ENCODE peak calls at places on chromosomes 11 and 22, in five cellular contexts. One of them, this sample, is unnamed. For H3K4me1, the result is how much of the 10 kb centered on the place peaks cover.

GRCh38 chr11:95877288-95877687 is 46.6 kb downstream of the MTMR2 start:
- DNase-seq in uterus: no peak
- DNase-seq in neural progenitor cell: no peak
- DNase-seq in lung: no peak
- DNase-seq in psoas muscle: no peak
- DNase-seq in this sample: no peak

GRCh38 chr11:66107600-66108151 is 37.6 kb downstream of the PACS1 start:
- DNase-seq in uterus: no peak
- DNase-seq in neural progenitor cell: no peak
- DNase-seq in lung: no peak
- DNase-seq in psoas muscle: no peak
- DNase-seq in this sample: no peak

GRCh38 chr11:15750535-15751297 is 605.6 kb downstream of the SOX6 start:
- DNase-seq in uterus: no peak
- DNase-seq in neural progenitor cell: no peak
- DNase-seq in lung: no peak
- DNase-seq in psoas muscle: no peak
- DNase-seq in this sample: no peak

GRCh38 chr11:23013509-23013908 is 153.2 kb upstream of the CCDC179 start:
- DNase-seq in uterus: no peak
- DNase-seq in neural progenitor cell: no peak
- DNase-seq in lung: no peak
- DNase-seq in psoas muscle: no peak
- DNase-seq in this sample: no peak

GRCh38 chr11:46520971-46521745 is 72.7 kb downstream of the AMBRA1 start:
- DNase-seq in uterus: no peak
- DNase-seq in neural progenitor cell: no peak
- DNase-seq in lung: no peak
- DNase-seq in psoas muscle: no peak
- DNase-seq in this sample: peak

GRCh38 chr11:27356624-27357222 is 6.3 kb downstream of the CCDC34 start:
- DNase-seq in uterus: no peak
- DNase-seq in neural progenitor cell: no peak
- DNase-seq in lung: no peak
- DNase-seq in psoas muscle: no peak
- DNase-seq in this sample: no peak

GRCh38 chr11:29159552-29160465 is 857.0 kb downstream of the KCNA4 start:
- DNase-seq in uterus: no peak
- DNase-seq in neural progenitor cell: peak
- DNase-seq in lung: peak
- DNase-seq in psoas muscle: no peak
- DNase-seq in this sample: peak

GRCh38 chr11:36431429-36432092 is 78.5 kb downstream of the TRAF6 start:
- DNase-seq in uterus: peak
- DNase-seq in neural progenitor cell: peak
- DNase-seq in lung: peak
- DNase-seq in psoas muscle: peak
- DNase-seq in this sample: no peak

GRCh38 chr11:47179655-47179991 is 2.9 kb upstream of the ARFGAP2 start:
- DNase-seq in uterus: no peak
- DNase-seq in neural progenitor cell: peak
- DNase-seq in lung: no peak
- DNase-seq in psoas muscle: peak
- DNase-seq in this sample: peak

GRCh38 chr11:105763594-105763993 is 153.7 kb downstream of the GRIA4 start:
- DNase-seq in uterus: no peak
- DNase-seq in neural progenitor cell: no peak
- DNase-seq in lung: no peak
- DNase-seq in psoas muscle: no peak
- DNase-seq in this sample: no peak

GRCh38 chr22:22571862-22572261 is 12.8 kb upstream of the PRAME start:
- DNase-seq in uterus: no peak
- DNase-seq in neural progenitor cell: no peak
- DNase-seq in lung: no peak
- DNase-seq in psoas muscle: no peak
- DNase-seq in this sample: no peak

GRCh38 chr11:48109046-48109666 is 107.5 kb upstream of the OR4B1 start:
- DNase-seq in uterus: no peak
- DNase-seq in neural progenitor cell: peak
- DNase-seq in lung: no peak
- DNase-seq in psoas muscle: no peak
- DNase-seq in this sample: no peak

GRCh38 chr11:134372961-134373360 is 39.1 kb downstream of the B3GAT1 start:
- DNase-seq in uterus: no peak
- DNase-seq in neural progenitor cell: peak
- DNase-seq in lung: no peak
- DNase-seq in psoas muscle: no peak
- DNase-seq in this sample: no peak

GRCh38 chr11:106228996-106229395 is 151.5 kb downstream of the AASDHPPT start:
- DNase-seq in uterus: no peak
- DNase-seq in neural progenitor cell: no peak
- DNase-seq in lung: no peak
- DNase-seq in psoas muscle: no peak
- DNase-seq in this sample: no peak

GRCh38 chr11:134714021-134714656 is 302.1 kb upstream of the B3GAT1 start:
- DNase-seq in uterus: no peak
- DNase-seq in neural progenitor cell: no peak
- DNase-seq in lung: no peak
- DNase-seq in psoas muscle: no peak
- DNase-seq in this sample: no peak

GRCh38 chr22:38213319-38214247 is 11.8 kb downstream of the MAFF start:
- DNase-seq in uterus: no peak
- DNase-seq in neural progenitor cell: no peak
- DNase-seq in lung: no peak
- DNase-seq in psoas muscle: no peak
- DNase-seq in this sample: no peak

GRCh38 chr11:59283825-59284772 is 71.4 kb upstream of the MPEG1 start:
- DNase-seq in uterus: peak
- DNase-seq in neural progenitor cell: peak
- DNase-seq in lung: peak
- DNase-seq in psoas muscle: no peak
- DNase-seq in this sample: peak

GRCh38 chr11:18617688-18618340 is 16.3 kb downstream of the SPTY2D1 start:
- DNase-seq in uterus: no peak
- DNase-seq in neural progenitor cell: no peak
- DNase-seq in lung: no peak
- DNase-seq in psoas muscle: no peak
- DNase-seq in this sample: no peak

GRCh38 chr22:23925020-23925606 is 30.9 kb downstream of the MIF start:
- DNase-seq in uterus: no peak
- DNase-seq in neural progenitor cell: no peak
- DNase-seq in lung: no peak
- DNase-seq in psoas muscle: no peak
- DNase-seq in this sample: no peak

GRCh38 chr11:112175596-112175947 is 260 bp downstream of the BCO2 start:
- DNase-seq in uterus: no peak
- DNase-seq in neural progenitor cell: no peak
- DNase-seq in lung: no peak
- DNase-seq in psoas muscle: no peak
- DNase-seq in this sample: no peak

DNA sequence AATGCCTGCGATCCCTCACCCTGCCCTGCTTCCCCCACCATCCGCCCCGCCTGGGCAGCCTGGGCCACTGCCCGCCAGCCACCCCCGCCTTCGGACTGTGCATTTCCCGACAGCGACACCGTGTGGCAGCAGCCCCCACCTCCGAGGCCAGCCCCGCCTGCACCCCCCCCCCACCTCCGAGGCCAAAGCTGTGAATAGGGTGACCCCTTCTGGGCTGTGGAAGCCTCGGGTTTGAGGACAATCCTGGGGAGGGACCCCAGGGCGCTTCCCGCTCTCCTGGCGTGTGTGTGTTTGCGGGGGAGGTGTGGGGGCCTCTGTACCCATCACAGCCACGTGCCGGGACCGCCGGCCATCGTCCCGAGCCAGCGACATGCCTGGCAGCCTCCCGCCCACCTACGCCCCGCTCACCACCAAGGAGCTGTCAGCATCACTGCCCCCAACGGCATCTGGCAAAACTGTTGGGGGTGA is 33.8 kb upstream of the PPARA start:
- DNase-seq in uterus: peak
- DNase-seq in neural progenitor cell: peak
- DNase-seq in lung: peak
- DNase-seq in psoas muscle: peak
- DNase-seq in this sample: peak
- H3K4me1 ChIP-seq in uterus: under half
- H3K4me1 ChIP-seq in neural progenitor cell: under half
- H3K4me1 ChIP-seq in lung: under half
- H3K4me1 ChIP-seq in psoas muscle: under half
- H3K4me1 ChIP-seq in this sample: under half

GRCh38 chr11:64056213-64056785 is 20.6 kb downstream of the FLRT1 start:
- DNase-seq in uterus: no peak
- DNase-seq in neural progenitor cell: no peak
- DNase-seq in lung: no peak
- DNase-seq in psoas muscle: no peak
- DNase-seq in this sample: no peak
- H3K4me1 ChIP-seq in uterus: under half
- H3K4me1 ChIP-seq in neural progenitor cell: under half
- H3K4me1 ChIP-seq in lung: under half
- H3K4me1 ChIP-seq in psoas muscle: under half
- H3K4me1 ChIP-seq in this sample: under half

GRCh38 chr11:75169101-75169885 is 18.4 kb downstream of the SLCO2B1 start:
- DNase-seq in uterus: no peak
- DNase-seq in neural progenitor cell: no peak
- DNase-seq in lung: no peak
- DNase-seq in psoas muscle: no peak
- DNase-seq in this sample: no peak
- H3K4me1 ChIP-seq in uterus: under half
- H3K4me1 ChIP-seq in neural progenitor cell: under half
- H3K4me1 ChIP-seq in lung: under half
- H3K4me1 ChIP-seq in psoas muscle: under half
- H3K4me1 ChIP-seq in this sample: under half

GRCh38 chr11:67433536-67434394 is 3.7 kb downstream of the PTPRCAP start:
- DNase-seq in uterus: no peak
- DNase-seq in neural progenitor cell: no peak
- DNase-seq in lung: no peak
- DNase-seq in psoas muscle: no peak
- DNase-seq in this sample: no peak
- H3K4me1 ChIP-seq in uterus: under half
- H3K4me1 ChIP-seq in neural progenitor cell: under half
- H3K4me1 ChIP-seq in lung: under half
- H3K4me1 ChIP-seq in psoas muscle: under half
- H3K4me1 ChIP-seq in this sample: under half

GRCh38 chr11:20007386-20007785 is 152.9 kb downstream of the DBX1 start:
- DNase-seq in uterus: no peak
- DNase-seq in neural progenitor cell: no peak
- DNase-seq in lung: no peak
- DNase-seq in psoas muscle: no peak
- DNase-seq in this sample: no peak

GRCh38 chr11:20003357-20003756 is 156.9 kb downstream of the DBX1 start:
- DNase-seq in uterus: no peak
- DNase-seq in neural progenitor cell: no peak
- DNase-seq in lung: no peak
- DNase-seq in psoas muscle: no peak
- DNase-seq in this sample: no peak

GRCh38 chr11:20005747-20006146 is 154.5 kb downstream of the DBX1 start:
- DNase-seq in uterus: no peak
- DNase-seq in neural progenitor cell: no peak
- DNase-seq in lung: no peak
- DNase-seq in psoas muscle: no peak
- DNase-seq in this sample: no peak

GRCh38 chr11:20002312-20003216 is 157.7 kb downstream of the DBX1 start:
- DNase-seq in uterus: no peak
- DNase-seq in neural progenitor cell: no peak
- DNase-seq in lung: no peak
- DNase-seq in psoas muscle: no peak
- DNase-seq in this sample: no peak

GRCh38 chr11:20004856-20005255 is 155.4 kb downstream of the DBX1 start:
- DNase-seq in uterus: no peak
- DNase-seq in neural progenitor cell: no peak
- DNase-seq in lung: no peak
- DNase-seq in psoas muscle: no peak
- DNase-seq in this sample: no peak
- H3K4me1 ChIP-seq in uterus: under half
- H3K4me1 ChIP-seq in neural progenitor cell: under half
- H3K4me1 ChIP-seq in lung: under half
- H3K4me1 ChIP-seq in psoas muscle: under half
- H3K4me1 ChIP-seq in this sample: under half

GRCh38 chr22:17851754-17852153 is 77.5 kb upstream of the BID start:
- DNase-seq in uterus: peak
- DNase-seq in neural progenitor cell: no peak
- DNase-seq in lung: no peak
- DNase-seq in psoas muscle: no peak
- DNase-seq in this sample: no peak
- H3K4me1 ChIP-seq in uterus: under half
- H3K4me1 ChIP-seq in neural progenitor cell: under half
- H3K4me1 ChIP-seq in lung: under half
- H3K4me1 ChIP-seq in psoas muscle: under half
- H3K4me1 ChIP-seq in this sample: under half

GRCh38 chr11:124543554-124543953 is at the start of gene OR8B12:
- DNase-seq in uterus: no peak
- DNase-seq in neural progenitor cell: no peak
- DNase-seq in lung: no peak
- DNase-seq in psoas muscle: no peak
- DNase-seq in this sample: no peak
- H3K4me1 ChIP-seq in uterus: under half
- H3K4me1 ChIP-seq in neural progenitor cell: under half
- H3K4me1 ChIP-seq in lung: under half
- H3K4me1 ChIP-seq in psoas muscle: under half
- H3K4me1 ChIP-seq in this sample: under half